ENCODE peak calls at places on chromosomes 1 and 21, in six cellular contexts. B, I, N, V, O and J are unnamed samples.

GRCh38 chr21:46126321-46127238 is 28.7 kb downstream of the COL6A2 start:
- DNase-seq in B (peak), I (peak), N (peak), V (no peak), O (no peak), J (no peak)

GRCh38 chr21:21101911-21102310 is 103.7 kb downstream of the NCAM2 start:
- DNase-seq in B (peak), I (peak), N (no peak), V (peak), O (peak), J (peak)

GRCh38 chr1:202155478-202156021 is 4.9 kb downstream of the PTPN7 start:
- DNase-seq in B (peak), I (peak), N (no peak), V (peak), O (peak), J (no peak)

GRCh38 chr1:88661188-88661587 is 22.9 kb upstream of the PKN2 start:
- DNase-seq in B (peak), I (no peak), N (no peak), V (no peak), O (no peak), J (peak)

GRCh38 chr1:244075247-244075722 is 24.2 kb downstream of the ZBTB18 start:
- DNase-seq in B (no peak), I (no peak), N (no peak), V (no peak), O (no peak), J (no peak)

GRCh38 chr1:196063307-196063706 is 544.9 kb downstream of the KCNT2 start:
- DNase-seq in B (no peak), I (peak), N (no peak), V (peak), O (no peak), J (peak)

GRCh38 chr1:115706774-115707425 is 61.6 kb downstream of the CASQ2 start:
- DNase-seq in B (no peak), I (peak), N (no peak), V (peak), O (peak), J (peak)

GRCh38 chr1:86757272-86757984 is 53.1 kb downstream of the SH3GLB1 start:
- DNase-seq in B (peak), I (peak), N (peak), V (peak), O (peak), J (peak)

GRCh38 chr1:81679972-81680371 is 120.8 kb upstream of the ADGRL2 start:
- DNase-seq in B (no peak), I (peak), N (no peak), V (peak), O (peak), J (peak)

GRCh38 chr21:40471103-40471502 is 375.9 kb downstream of the DSCAM start:
- DNase-seq in B (no peak), I (no peak), N (no peak), V (peak), O (no peak), J (no peak)

DNA sequence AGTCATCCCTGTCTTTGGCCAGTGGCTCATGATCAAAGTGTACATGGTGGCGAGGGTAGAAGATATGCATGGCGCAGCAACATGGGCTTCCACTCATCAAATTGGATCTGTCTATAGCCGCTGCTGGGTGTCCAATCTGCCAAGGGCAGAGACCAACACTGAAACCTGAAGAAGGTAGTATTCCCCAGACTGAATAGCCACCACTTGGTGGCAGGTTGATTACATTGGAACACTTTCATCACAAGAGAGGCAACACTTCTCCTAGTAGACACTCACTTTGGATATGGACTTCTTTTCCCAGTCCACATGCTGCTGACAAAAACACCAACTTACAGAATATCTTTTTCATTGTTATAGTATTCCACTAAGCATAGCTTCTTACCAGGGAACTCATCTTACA is 22.4 kb upstream of the PPM1J start:
- DNase-seq in B (no peak), I (no peak), N (no peak), V (no peak), O (no peak), J (no peak)
- TF ChIP-seq CTCF in B (no peak), I (no peak), N (no peak), V (no peak), O (peak), J (no peak)

GRCh38 chr1:235366286-235366685 is 941 bp upstream of the TBCE start:
- DNase-seq in B (no peak), I (no peak), N (no peak), V (no peak), O (no peak), J (no peak)

GRCh38 chr1:235369802-235370201 is 2.6 kb downstream of the TBCE start:
- DNase-seq in B (no peak), I (no peak), N (no peak), V (no peak), O (no peak), J (no peak)

GRCh38 chr1:235367000-235367908 is at the start of gene TBCE:
- DNase-seq in B (peak), I (peak), N (peak), V (peak), O (peak), J (peak)

DNA sequence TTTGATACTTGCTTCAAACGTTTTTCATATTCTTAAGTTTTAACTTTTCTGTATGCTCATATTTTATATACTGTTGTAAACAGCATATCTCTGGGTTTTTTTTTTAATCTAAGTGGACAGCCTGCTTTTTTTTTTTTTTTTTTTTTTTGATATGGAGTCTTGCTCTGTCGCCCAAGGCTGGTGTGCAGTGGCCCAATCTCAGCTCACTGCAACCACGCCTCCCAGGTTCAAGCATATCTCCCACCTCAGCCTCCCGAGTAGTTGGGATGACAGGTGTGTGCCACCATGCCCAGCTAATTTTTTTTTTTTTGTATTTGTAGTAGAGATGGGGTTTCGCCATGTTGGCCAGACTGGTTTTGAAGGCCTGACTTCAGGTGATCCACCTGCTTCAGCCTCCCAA is 1.2 kb downstream of the TBCE start:
- DNase-seq in B (no peak), I (no peak), N (no peak), V (no peak), O (no peak), J (no peak)
- H3K4me3 ChIP-seq in B (no peak), I (peak), N (no peak), V (peak), O (peak), J (peak)

GRCh38 chr1:61447339-61448016 is 277.5 kb downstream of the TM2D1 start:
- DNase-seq in B (no peak), I (no peak), N (no peak), V (no peak), O (no peak), J (no peak)

GRCh38 chr1:61449410-61449809 is 275.5 kb downstream of the TM2D1 start:
- DNase-seq in B (no peak), I (no peak), N (no peak), V (no peak), O (no peak), J (no peak)

GRCh38 chr1:61448934-61449368 is 276.0 kb downstream of the TM2D1 start:
- DNase-seq in B (no peak), I (peak), N (peak), V (peak), O (no peak), J (peak)

GRCh38 chr1:61446531-61446991 is 278.4 kb downstream of the TM2D1 start:
- DNase-seq in B (no peak), I (peak), N (no peak), V (peak), O (no peak), J (peak)

DNA sequence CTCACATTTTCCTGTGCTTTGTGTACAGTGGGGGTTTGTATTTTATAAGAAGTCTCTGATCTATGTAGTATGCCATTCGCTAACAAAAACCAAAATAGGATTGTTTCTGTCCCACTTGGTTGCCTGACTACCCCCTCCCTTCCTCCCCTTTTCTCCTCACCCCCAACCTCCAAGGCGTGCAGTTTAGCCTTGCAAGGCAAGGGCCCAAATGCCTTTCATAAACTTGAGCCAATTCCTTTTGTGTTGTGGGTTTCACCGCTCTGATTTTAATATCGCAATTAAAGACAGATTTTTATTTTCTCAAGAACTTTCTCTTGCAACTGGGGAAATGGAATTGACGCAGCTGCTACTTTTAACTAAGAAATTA is 276.9 kb downstream of the TM2D1 start:
- DNase-seq in B (no peak), I (no peak), N (no peak), V (no peak), O (no peak), J (peak)
- TF ChIP-seq CTCF in B (no peak), I (no peak), N (no peak), V (no peak), O (no peak), J (no peak)

GRCh38 chr1:31759266-31760023 is 4.7 kb downstream of the ADGRB2 start:
- DNase-seq in B (no peak), I (peak), N (no peak), V (peak), O (peak), J (no peak)
- H3K4me3 ChIP-seq in B (no peak), I (no peak), N (no peak), V (no peak), O (no peak), J (no peak)

DNA sequence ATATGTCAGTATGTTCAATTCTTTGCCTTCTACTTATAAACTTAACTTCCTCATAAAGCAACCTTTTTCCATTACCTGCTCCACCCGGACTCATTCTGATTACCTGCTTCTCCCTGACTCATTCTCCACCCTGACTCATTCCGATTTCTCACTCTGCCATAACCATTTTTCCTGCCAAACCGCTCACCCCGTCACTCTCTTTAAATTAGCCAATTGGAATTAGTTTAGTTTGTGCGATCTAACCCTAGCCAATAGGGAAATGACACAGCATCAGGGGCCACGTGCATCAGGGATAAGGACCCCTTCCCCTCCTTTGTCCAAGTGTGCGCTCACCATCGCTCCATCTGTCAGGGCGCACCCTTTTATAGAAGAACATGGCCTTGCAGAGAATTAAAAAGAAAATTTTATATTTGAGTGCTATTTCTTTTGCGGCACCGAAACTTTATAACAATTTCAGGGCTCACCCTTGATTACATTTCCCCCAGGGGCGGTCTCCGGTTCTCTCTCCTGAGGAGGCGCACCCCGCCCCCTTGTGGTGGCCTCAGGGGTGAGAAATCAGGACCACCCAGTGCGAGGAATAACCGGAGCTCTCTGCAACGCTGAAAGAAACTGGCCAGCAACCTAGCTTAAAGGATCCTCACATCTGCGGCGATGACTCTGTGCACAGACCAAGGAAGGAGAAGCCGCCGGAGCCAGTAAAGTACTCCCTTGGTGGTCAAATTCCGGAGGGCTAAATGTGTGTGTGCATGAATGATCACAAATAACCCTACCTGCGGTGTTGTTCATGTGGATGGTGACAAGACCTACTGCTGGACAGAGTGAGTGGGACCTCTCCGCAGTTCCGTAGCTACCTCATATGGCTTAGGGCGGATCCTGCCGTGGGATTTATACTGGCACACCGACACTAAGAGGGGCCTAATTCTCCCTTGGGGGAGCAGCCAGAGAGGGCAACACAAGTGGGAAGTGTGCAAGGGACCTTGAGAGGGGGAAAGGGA is 30.3 kb upstream of the CBR3 start:
- DNase-seq in B (no peak), I (peak), N (peak), V (peak), O (peak), J (peak)
- TF ChIP-seq CTCF in B (peak), I (peak), N (peak), V (peak), O (peak), J (peak)

GRCh38 chr1:94094466-94095111 is 26.4 kb downstream of the ABCA4 start:
- DNase-seq in B (peak), I (peak), N (peak), V (peak), O (peak), J (peak)
- H3K4me3 ChIP-seq in B (no peak), I (no peak), N (no peak), V (peak), O (no peak), J (no peak)